ENCODE peak calls at places on chromosomes 7 and 10, in nine cellular contexts. P is AG08395; B is EH; N is substantia nigra; Y is ELR; S is CD4-positive, alpha-beta memory T cell; T is left ventricle myocardium inferior; O is Panc1; V is nucleus accumbens. M is an unnamed sample.

GRCh38 chr10:110827410-110827809 is 44.3 kb upstream of the PDCD4 start:
- DNase-seq in P (no peak), B (peak), N (no peak), Y (peak), S (no peak), T (no peak), O (no peak), V (no peak), M (no peak)

GRCh38 chr7:44541028-44541869 is at the start of gene NPC1L1:
- DNase-seq in P (no peak), B (no peak), N (no peak), Y (no peak), S (no peak), T (no peak), O (no peak), V (no peak), M (no peak)

GRCh38 chr7:23100697-23101096 is 4.9 kb upstream of the KLHL7 start:
- DNase-seq in P (no peak), B (no peak), N (no peak), Y (peak), S (no peak), T (no peak), O (no peak), V (no peak), M (no peak)

GRCh38 chr7:92417913-92418312 is 29.4 kb upstream of the GATAD1 start:
- DNase-seq in P (no peak), B (no peak), N (no peak), Y (no peak), S (no peak), T (no peak), O (no peak), V (no peak), M (no peak)

GRCh38 chr7:50475340-50475739 is 25.2 kb upstream of the FIGNL1 start:
- DNase-seq in P (no peak), B (no peak), N (no peak), Y (no peak), S (no peak), T (no peak), O (no peak), V (no peak), M (no peak)

GRCh38 chr10:87095241-87095945 is 387 bp downstream of the SHLD2 start:
- DNase-seq in P (peak), B (peak), N (peak), Y (peak), S (peak), T (peak), O (no peak), V (peak), M (peak)

GRCh38 chr7:70646551-70647248 is 485.2 kb upstream of the GALNT17 start:
- DNase-seq in P (no peak), B (no peak), N (no peak), Y (no peak), S (no peak), T (no peak), O (no peak), V (no peak), M (no peak)

GRCh38 chr10:103849880-103850571 is 5.3 kb downstream of the SH3PXD2A start:
- DNase-seq in P (peak), B (peak), N (no peak), Y (peak), S (no peak), T (no peak), O (peak), V (no peak), M (peak)

GRCh38 chr7:16668978-16669377 is 23.0 kb downstream of the BZW2 start:
- DNase-seq in P (no peak), B (peak), N (no peak), Y (no peak), S (no peak), T (no peak), O (no peak), V (no peak), M (peak)

GRCh38 chr10:43229208-43230061 is 37.4 kb downstream of the RASGEF1A start:
- DNase-seq in P (no peak), B (no peak), N (no peak), Y (no peak), S (peak), T (peak), O (no peak), V (no peak), M (no peak)

GRCh38 chr10:70122742-70123141 is 9.9 kb downstream of the AIFM2 start:
- DNase-seq in P (no peak), B (peak), N (no peak), Y (peak), S (no peak), T (no peak), O (no peak), V (no peak), M (peak)